ENCODE peak calls at places on chromosomes 7 and 10, in nine cellular contexts. C, B, M, L, E, P, U, W and I are unnamed samples.

GRCh38 chr7:101386177-101386557 is 23.5 kb downstream of the COL26A1 start:
- DNase-seq in C (no peak), B (no peak), M (no peak), L (no peak), E (no peak), P (no peak), U (no peak), W (no peak), I (no peak)

GRCh38 chr10:59648711-59649201 is 60.9 kb downstream of the SLC16A9 start:
- DNase-seq in C (no peak), B (no peak), M (peak; percentile 8), L (no peak), E (peak; percentile 40), P (no peak), U (no peak), W (no peak), I (no peak)

GRCh38 chr7:128217030-128217805 is 23.9 kb upstream of the LEP start:
- DNase-seq in C (no peak), B (no peak), M (no peak), L (no peak), E (peak; percentile 94), P (no peak), U (peak; percentile 30), W (no peak), I (peak; percentile 96)

GRCh38 chr10:93815304-93816091 is 57.8 kb downstream of the LGI1 start:
- DNase-seq in C (no peak), B (no peak), M (peak; percentile 53), L (no peak), E (no peak), P (no peak), U (no peak), W (no peak), I (no peak)

GRCh38 chr7:76396039-76396732 is 13.3 kb downstream of the SSC4D start:
- DNase-seq in C (no peak), B (no peak), M (no peak), L (no peak), E (no peak), P (no peak), U (no peak), W (no peak), I (no peak)

GRCh38 chr7:64946772-64947171 is 43.7 kb downstream of the ZNF273 start:
- DNase-seq in C (no peak), B (peak; percentile 7), M (no peak), L (no peak), E (peak; percentile 12), P (peak; percentile 91), U (no peak), W (peak; percentile 54), I (no peak)

GRCh38 chr7:94823952-94824351 is 83.4 kb upstream of the PPP1R9A start:
- DNase-seq in C (no peak), B (no peak), M (no peak), L (no peak), E (peak; percentile 47), P (peak; percentile 3), U (no peak), W (no peak), I (no peak)

GRCh38 chr7:107538001-107538400 is 25.7 kb downstream of the COG5 start:
- DNase-seq in C (no peak), B (no peak), M (no peak), L (no peak), E (no peak), P (no peak), U (no peak), W (no peak), I (no peak)

GRCh38 chr7:4792537-4793126 is 17.2 kb downstream of the AP5Z1 start:
- DNase-seq in C (no peak), B (no peak), M (peak; percentile 46), L (no peak), E (peak; percentile 14), P (no peak), U (no peak), W (peak; percentile 30), I (no peak)

GRCh38 chr10:30540286-30540685 is 89.3 kb downstream of the LYZL2 start:
- DNase-seq in C (no peak), B (no peak), M (no peak), L (no peak), E (peak; percentile 23), P (no peak), U (no peak), W (no peak), I (no peak)

GRCh38 chr7:55235115-55235514 is 130.0 kb upstream of the LANCL2 start:
- DNase-seq in C (no peak), B (no peak), M (no peak), L (no peak), E (no peak), P (no peak), U (no peak), W (no peak), I (no peak)